ENCODE peak calls at places on chromosomes 13 and 19, in ten cellular contexts. K is stimulated activated CD8-positive, alpha-beta memory T cell treated with anti-CD3 and anti-CD28 coated beads, Interleukin-2, amount 100 ng/mL, for 48 hours; J is AG04450; L is cardiac muscle cell; D is heart right ventricle; W is stimulated activated CD4-positive, alpha-beta T cell treated with anti-CD3 and anti-CD28 coated beads, Interleukin-4, amount 100 ng/mL, for 1 hour; N is COR-L47; U is H7; H is T-cell; E is iPS-NIHi11. B is an unnamed sample.
A peak's percentile ranks its signal among the peaks of the same experiment; 100 is the strongest.

GRCh38 chr19:13027031-13027430 is 31.8 kb downstream of the NFIX start:
- DNase-seq in K (no peak), J (no peak), L (no peak), D (no peak), W (no peak), N (no peak), U (no peak), H (no peak), E (no peak), B (no peak)

GRCh38 chr13:97913206-97913605 is 40.3 kb upstream of the IPO5 start:
- DNase-seq in K (no peak), J (no peak), L (no peak), D (no peak), W (no peak), N (no peak), U (no peak), H (no peak), E (no peak), B (no peak)

GRCh38 chr19:51102991-51103390 is 5.2 kb downstream of the CTU1 start:
- DNase-seq in K (no peak), J (no peak), L (no peak), D (no peak), W (no peak), N (no peak), U (no peak), H (no peak), E (no peak), B (no peak)

GRCh38 chr13:24684600-24684998 is 4.4 kb downstream of the ATP12A start:
- DNase-seq in K (no peak), J (no peak), L (no peak), D (no peak), W (no peak), N (no peak), U (no peak), H (no peak), E (no peak), B (no peak)

GRCh38 chr19:46852830-46853229 is 2.2 kb upstream of the AP2S1 start:
- DNase-seq in K (no peak), J (no peak), L (no peak), D (no peak), W (no peak), N (no peak), U (no peak), H (no peak), E (no peak), B (no peak)

GRCh38 chr19:42286349-42287016 is 15.4 kb upstream of the PRR19 start:
- DNase-seq in K (no peak), J (no peak), L (no peak), D (peak; percentile 54), W (no peak), N (no peak), U (no peak), H (no peak), E (no peak), B (no peak)

GRCh38 chr19:16153582-16154336 is 10.3 kb downstream of the HSH2D start:
- DNase-seq in K (no peak), J (no peak), L (no peak), D (no peak), W (no peak), N (no peak), U (peak; percentile 49), H (no peak), E (peak; percentile 12), B (no peak)

GRCh38 chr19:41226053-41226873 is 7.2 kb downstream of the AXL start:
- DNase-seq in K (peak; percentile 26), J (peak; percentile 85), L (peak; percentile 63), D (peak; percentile 61), W (peak; percentile 51), N (no peak), U (peak; percentile 91), H (peak; percentile 13), E (peak; percentile 81), B (no peak)

GRCh38 chr13:44231786-44232516 is 141.7 kb upstream of the SERP2 start:
- DNase-seq in K (no peak), J (peak; percentile 74), L (no peak), D (no peak), W (peak; percentile 13), N (no peak), U (peak; percentile 76), H (no peak), E (peak; percentile 78), B (peak; percentile 82)

GRCh38 chr19:4506449-4507149 is 11.7 kb downstream of the PLIN4 start:
- DNase-seq in K (no peak), J (peak; percentile 8), L (no peak), D (no peak), W (no peak), N (no peak), U (peak; percentile 47), H (no peak), E (no peak), B (peak; percentile 49)

GRCh38 chr13:113552786-113553540 is 31.6 kb upstream of the TFDP1 start:
- DNase-seq in K (no peak), J (no peak), L (no peak), D (no peak), W (no peak), N (no peak), U (peak; percentile 42), H (no peak), E (no peak), B (no peak)

GRCh38 chr19:13156968-13157882 is 7.0 kb downstream of the IER2 start:
- DNase-seq in K (no peak), J (no peak), L (no peak), D (no peak), W (no peak), N (no peak), U (no peak), H (no peak), E (no peak), B (no peak)

GRCh38 chr19:46546194-46546896 is 50.7 kb upstream of the PNMA8B start:
- DNase-seq in K (no peak), J (no peak), L (peak; percentile 30), D (peak; percentile 28), W (no peak), N (no peak), U (peak; percentile 79), H (no peak), E (peak; percentile 76), B (no peak)

GRCh38 chr13:23086951-23087350 is 93.8 kb upstream of the SGCG start:
- DNase-seq in K (no peak), J (no peak), L (no peak), D (no peak), W (no peak), N (peak; percentile 45), U (no peak), H (no peak), E (no peak), B (no peak)

GRCh38 chr13:101202590-101202989 is 213.7 kb downstream of the NALCN start:
- DNase-seq in K (no peak), J (no peak), L (no peak), D (no peak), W (no peak), N (no peak), U (peak; percentile 13), H (no peak), E (peak; percentile 33), B (no peak)

GRCh38 chr13:33323766-33324525 is 38.4 kb upstream of the STARD13 start:
- DNase-seq in K (no peak), J (no peak), L (no peak), D (no peak), W (no peak), N (no peak), U (no peak), H (no peak), E (no peak), B (no peak)

GRCh38 chr13:83515267-83515666 is 367.0 kb downstream of the SLITRK1 start:
- DNase-seq in K (no peak), J (no peak), L (no peak), D (no peak), W (no peak), N (no peak), U (no peak), H (no peak), E (no peak), B (no peak)

B was measured in HS-5.